ENCODE peak calls at places on chromosomes 6 and 20, in nine cellular contexts. One of them, this sample, is unnamed.

GRCh38 chr6:617485-618100 is 39.3 kb downstream of the HUS1B start:
- DNase-seq in GM12892: no peak
- DNase-seq in stomach: no peak
- DNase-seq in HepG2: no peak
- DNase-seq in spleen: no peak
- DNase-seq in GM23338: peak; percentile 75
- DNase-seq in GM12878: no peak
- DNase-seq in K562: no peak
- DNase-seq in HCT116: no peak
- DNase-seq in this sample: no peak

GRCh38 chr6:158270389-158271127 is 41.7 kb upstream of the TULP4 start:
- DNase-seq in GM23338: no peak
- DNase-seq in GM12878: no peak
- DNase-seq in HepG2: no peak
- DNase-seq in K562: no peak
- DNase-seq in HCT116: no peak
- DNase-seq in spleen: no peak
- DNase-seq in stomach: no peak
- DNase-seq in GM12892: no peak
- DNase-seq in this sample: no peak

GRCh38 chr6:133892444-133893323 is 3.8 kb downstream of the TCF21 start:
- DNase-seq in spleen: no peak
- DNase-seq in GM23338: peak; percentile 59
- DNase-seq in stomach: no peak
- DNase-seq in K562: no peak
- DNase-seq in GM12878: no peak
- DNase-seq in HepG2: no peak
- DNase-seq in HCT116: no peak
- DNase-seq in GM12892: no peak
- DNase-seq in this sample: no peak

GRCh38 chr20:57251344-57251743 is 15.1 kb downstream of the BMP7 start:
- DNase-seq in spleen: no peak
- DNase-seq in K562: peak; percentile 57
- DNase-seq in HCT116: no peak
- DNase-seq in GM12878: no peak
- DNase-seq in HepG2: no peak
- DNase-seq in stomach: no peak
- DNase-seq in GM12892: no peak
- DNase-seq in GM23338: peak; percentile 32
- DNase-seq in this sample: no peak

GRCh38 chr20:24132246-24132645 is 143.7 kb upstream of the GGTLC1 start:
- DNase-seq in GM23338: no peak
- DNase-seq in HepG2: no peak
- DNase-seq in K562: no peak
- DNase-seq in HCT116: no peak
- DNase-seq in GM12892: no peak
- DNase-seq in spleen: no peak
- DNase-seq in stomach: no peak
- DNase-seq in GM12878: no peak
- DNase-seq in this sample: no peak

GRCh38 chr6:112289039-112289566 is 34.7 kb upstream of the LAMA4 start:
- DNase-seq in GM12892: no peak
- DNase-seq in HCT116: no peak
- DNase-seq in stomach: no peak
- DNase-seq in GM12878: no peak
- DNase-seq in K562: no peak
- DNase-seq in GM23338: peak; percentile 35
- DNase-seq in spleen: no peak
- DNase-seq in HepG2: no peak
- DNase-seq in this sample: peak; percentile 25

GRCh38 chr20:17806739-17807441 is 107.1 kb downstream of the BANF2 start:
- DNase-seq in GM12878: no peak
- DNase-seq in spleen: no peak
- DNase-seq in HCT116: no peak
- DNase-seq in GM12892: no peak
- DNase-seq in HepG2: no peak
- DNase-seq in stomach: peak; percentile 49
- DNase-seq in K562: peak; percentile 21
- DNase-seq in GM23338: peak; percentile 71
- DNase-seq in this sample: peak; percentile 44

GRCh38 chr6:15501806-15502450 is 160.9 kb downstream of the DTNBP1 start:
- DNase-seq in K562: no peak
- DNase-seq in spleen: no peak
- DNase-seq in HCT116: no peak
- DNase-seq in GM12892: no peak
- DNase-seq in HepG2: no peak
- DNase-seq in GM23338: no peak
- DNase-seq in GM12878: no peak
- DNase-seq in stomach: no peak
- DNase-seq in this sample: peak; percentile 18

DNA sequence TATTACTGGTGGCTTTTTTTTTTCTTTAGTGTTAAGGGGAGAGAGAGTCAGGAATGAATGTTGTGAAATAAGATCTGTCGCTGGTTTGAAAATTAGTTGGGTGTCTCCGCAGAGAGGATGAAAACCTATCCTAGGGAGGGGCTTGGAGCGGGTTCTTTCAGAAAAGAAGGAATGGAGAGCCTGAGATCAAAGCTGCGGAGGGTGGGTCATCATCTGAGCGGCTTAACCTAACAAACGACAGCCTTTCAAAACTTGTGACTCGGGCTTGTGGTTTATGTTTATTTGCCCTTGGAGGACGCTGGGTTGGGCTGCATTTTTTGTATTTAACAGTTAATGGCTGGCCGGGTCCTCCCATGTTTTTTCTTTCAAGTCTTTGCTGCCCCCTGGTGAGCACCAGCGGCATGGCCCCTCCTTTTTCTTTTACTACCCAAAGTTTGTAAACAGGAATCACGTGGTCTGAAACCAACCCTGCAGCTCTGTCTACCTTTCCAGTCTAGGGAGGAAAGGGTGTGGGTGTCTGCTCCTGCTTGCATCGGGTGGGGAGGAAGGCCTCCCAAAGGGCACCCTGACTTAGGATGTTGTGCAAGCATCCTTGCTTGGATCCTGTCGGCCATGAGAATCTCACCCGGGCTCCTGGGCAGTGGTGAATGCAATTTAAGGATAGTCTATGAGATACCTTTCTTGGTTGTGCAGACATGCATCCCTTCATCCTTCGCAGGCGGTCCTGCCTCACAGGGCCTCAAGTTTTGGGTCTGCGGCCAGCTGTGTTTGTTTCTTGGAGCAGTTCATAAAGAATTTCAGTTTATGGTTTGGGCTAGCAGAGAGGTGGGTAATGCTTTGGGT is 2.2 kb downstream of the PIM1 start:
- DNase-seq in HepG2: peak; percentile 100
- DNase-seq in spleen: peak; percentile 92
- DNase-seq in stomach: peak; percentile 94
- DNase-seq in GM12892: peak; percentile 57
- DNase-seq in K562: peak; percentile 80
- DNase-seq in HCT116: peak; percentile 86
- DNase-seq in GM23338: peak; percentile 97
- DNase-seq in GM12878: peak; percentile 60
- DNase-seq in this sample: peak; percentile 94
- TF ChIP-seq POLR2AphosphoS5 in HepG2: no peak
- TF ChIP-seq POLR2AphosphoS5 in spleen: no peak
- TF ChIP-seq POLR2AphosphoS5 in stomach: peak; percentile 76
- TF ChIP-seq POLR2AphosphoS5 in GM12892: no peak
- TF ChIP-seq POLR2AphosphoS5 in K562: peak; percentile 76
- TF ChIP-seq POLR2AphosphoS5 in HCT116: peak; percentile 43
- TF ChIP-seq POLR2AphosphoS5 in GM23338: no peak
- TF ChIP-seq POLR2AphosphoS5 in GM12878: no peak
- TF ChIP-seq POLR2AphosphoS5 in this sample: peak; percentile 68

DNA sequence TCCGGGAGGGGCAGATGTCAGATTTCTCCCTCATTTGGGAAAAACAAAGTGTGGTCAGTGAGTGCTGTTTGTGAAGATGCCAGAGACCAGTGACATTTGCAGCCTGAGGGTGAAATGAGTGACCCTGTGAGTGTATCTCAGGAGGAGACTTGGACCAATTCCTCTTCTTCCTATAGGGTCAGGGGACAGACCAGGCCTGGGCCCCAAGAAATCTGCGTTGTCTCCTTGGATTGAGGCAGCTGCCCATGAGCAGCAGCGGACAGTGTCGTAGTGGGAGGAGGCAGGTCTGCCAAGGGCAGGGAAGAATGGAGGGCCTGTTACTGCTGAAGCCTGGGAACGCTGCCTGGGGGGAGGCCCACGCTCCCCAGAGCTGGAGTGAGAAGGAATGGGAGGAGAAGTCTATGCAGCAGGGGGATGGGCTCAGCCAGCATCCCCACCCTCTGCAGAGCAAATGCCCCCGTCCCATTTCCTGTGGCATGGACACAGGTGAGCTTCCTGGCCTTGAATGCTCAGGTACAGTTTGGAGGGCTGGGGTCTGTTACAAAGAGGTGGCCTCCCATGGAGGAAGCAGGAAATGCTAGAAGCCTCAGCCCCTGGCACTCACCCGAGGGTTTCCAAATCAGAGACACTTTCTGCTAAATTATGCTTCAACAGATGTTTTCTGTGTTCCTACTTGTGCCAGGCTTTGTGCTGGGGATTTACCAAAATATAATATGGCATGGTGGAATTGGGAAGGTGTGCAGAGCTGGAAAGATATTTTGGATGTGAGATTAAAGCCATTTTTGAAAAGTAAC is 29.8 kb downstream of the DAAM2 start:
- DNase-seq in GM23338: peak; percentile 17
- DNase-seq in spleen: no peak
- DNase-seq in GM12878: no peak
- DNase-seq in HepG2: no peak
- DNase-seq in HCT116: no peak
- DNase-seq in stomach: no peak
- DNase-seq in K562: no peak
- DNase-seq in GM12892: no peak
- DNase-seq in this sample: no peak
- TF ChIP-seq POLR2AphosphoS5 in GM23338: no peak
- TF ChIP-seq POLR2AphosphoS5 in spleen: peak; percentile 61
- TF ChIP-seq POLR2AphosphoS5 in GM12878: no peak
- TF ChIP-seq POLR2AphosphoS5 in HepG2: no peak
- TF ChIP-seq POLR2AphosphoS5 in HCT116: no peak
- TF ChIP-seq POLR2AphosphoS5 in stomach: no peak
- TF ChIP-seq POLR2AphosphoS5 in K562: no peak
- TF ChIP-seq POLR2AphosphoS5 in GM12892: no peak
- TF ChIP-seq POLR2AphosphoS5 in this sample: no peak

GRCh38 chr20:31715766-31716165 is 6.9 kb downstream of the BCL2L1 start:
- DNase-seq in GM23338: no peak
- DNase-seq in GM12878: no peak
- DNase-seq in GM12892: no peak
- DNase-seq in HepG2: no peak
- DNase-seq in spleen: no peak
- DNase-seq in stomach: no peak
- DNase-seq in K562: no peak
- DNase-seq in HCT116: no peak
- DNase-seq in this sample: no peak

GRCh38 chr20:31711416-31712111 is 11.1 kb downstream of the BCL2L1 start:
- DNase-seq in GM23338: no peak
- DNase-seq in spleen: no peak
- DNase-seq in HepG2: peak; percentile 80
- DNase-seq in GM12892: no peak
- DNase-seq in stomach: no peak
- DNase-seq in GM12878: no peak
- DNase-seq in K562: no peak
- DNase-seq in HCT116: no peak
- DNase-seq in this sample: no peak

GRCh38 chr20:31712112-31712553 is 10.5 kb downstream of the BCL2L1 start:
- DNase-seq in GM23338: peak; percentile 26
- DNase-seq in spleen: peak; percentile 16
- DNase-seq in K562: peak; percentile 38
- DNase-seq in HCT116: no peak
- DNase-seq in stomach: peak; percentile 69
- DNase-seq in GM12878: no peak
- DNase-seq in HepG2: peak; percentile 62
- DNase-seq in GM12892: no peak
- DNase-seq in this sample: no peak

GRCh38 chr20:31712564-31713311 is 9.9 kb downstream of the BCL2L1 start:
- DNase-seq in spleen: peak; percentile 6
- DNase-seq in HepG2: peak; percentile 95
- DNase-seq in GM23338: peak; percentile 97
- DNase-seq in GM12892: no peak
- DNase-seq in stomach: peak; percentile 92
- DNase-seq in HCT116: peak; percentile 92
- DNase-seq in GM12878: no peak
- DNase-seq in K562: no peak
- DNase-seq in this sample: peak; percentile 82

DNA sequence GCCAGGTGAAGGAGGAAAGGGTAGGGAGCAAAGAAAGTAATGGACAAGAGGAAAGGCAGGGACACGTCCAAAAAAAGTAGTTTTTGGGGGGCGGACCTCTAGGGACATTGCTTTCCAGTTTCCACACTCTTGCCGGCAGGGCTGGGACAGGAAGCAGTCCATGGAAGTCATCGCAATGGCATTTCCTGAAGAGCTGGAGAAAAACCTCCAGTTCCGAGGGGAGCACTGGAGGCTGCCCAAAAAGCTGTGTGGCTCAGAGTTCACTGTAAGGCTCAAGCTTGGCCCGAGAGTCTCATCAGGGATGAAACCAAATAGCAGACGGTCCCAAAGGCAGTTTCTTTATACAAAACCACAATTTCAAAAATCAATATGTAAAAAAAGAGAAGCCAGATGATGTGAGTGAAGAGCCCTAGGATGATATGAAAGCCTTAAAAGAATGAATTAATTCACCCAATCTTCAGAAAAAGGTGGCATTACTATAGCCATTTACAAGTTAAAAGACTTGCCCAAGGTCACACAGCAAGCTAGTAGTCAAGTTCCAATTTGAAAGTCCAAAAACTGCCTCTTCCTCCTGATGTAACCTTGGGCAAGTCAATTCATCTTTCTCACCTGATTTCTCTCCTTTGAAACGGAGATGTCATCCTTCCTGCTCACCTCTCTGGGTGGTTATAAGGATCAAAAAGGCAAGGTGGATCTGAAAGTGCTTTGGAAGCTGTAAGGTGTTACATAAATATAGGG is 9.2 kb downstream of the BCL2L1 start:
- DNase-seq in GM12892: no peak
- DNase-seq in spleen: peak; percentile 29
- DNase-seq in GM12878: no peak
- DNase-seq in HepG2: peak; percentile 81
- DNase-seq in K562: no peak
- DNase-seq in GM23338: peak; percentile 71
- DNase-seq in stomach: peak; percentile 56
- DNase-seq in HCT116: peak; percentile 69
- DNase-seq in this sample: peak; percentile 55
- TF ChIP-seq POLR2AphosphoS5 in GM12892: no peak
- TF ChIP-seq POLR2AphosphoS5 in spleen: no peak
- TF ChIP-seq POLR2AphosphoS5 in GM12878: no peak
- TF ChIP-seq POLR2AphosphoS5 in HepG2: no peak
- TF ChIP-seq POLR2AphosphoS5 in K562: no peak
- TF ChIP-seq POLR2AphosphoS5 in GM23338: no peak
- TF ChIP-seq POLR2AphosphoS5 in stomach: peak; percentile 50
- TF ChIP-seq POLR2AphosphoS5 in HCT116: peak; percentile 47
- TF ChIP-seq POLR2AphosphoS5 in this sample: peak; percentile 41

DNA sequence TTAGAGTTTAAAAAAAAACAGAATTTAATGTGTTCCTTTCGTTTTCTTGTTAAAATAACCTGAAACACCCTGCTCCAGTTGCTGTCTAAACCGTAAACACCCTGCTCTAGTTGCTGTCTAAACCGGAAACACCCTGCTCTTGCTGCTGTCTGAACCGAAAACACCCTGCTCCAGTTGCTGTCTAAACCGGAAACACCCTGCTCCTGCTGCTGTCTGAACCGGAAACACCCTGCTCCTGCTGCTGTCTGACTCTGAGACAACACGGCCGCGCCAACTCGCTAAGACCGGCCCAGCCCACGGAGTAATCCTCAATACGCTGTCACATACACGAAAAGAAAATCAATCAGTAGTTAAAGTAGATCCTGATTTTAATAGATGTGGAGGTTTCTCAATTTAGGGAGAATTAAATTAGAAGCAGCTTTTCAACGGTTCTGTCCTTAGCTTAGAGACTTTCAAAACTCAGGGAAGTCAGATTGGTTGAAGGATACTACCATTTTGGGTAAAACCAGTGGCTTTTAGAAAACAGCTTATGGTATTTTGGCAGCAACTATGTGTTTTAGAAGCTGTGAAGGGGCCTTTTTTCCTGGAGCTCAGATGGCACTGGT is 98.3 kb downstream of the RAMACL start:
- DNase-seq in K562: peak; percentile 25
- DNase-seq in stomach: peak; percentile 46
- DNase-seq in HepG2: no peak
- DNase-seq in GM23338: no peak
- DNase-seq in HCT116: no peak
- DNase-seq in GM12892: peak; percentile 55
- DNase-seq in GM12878: peak; percentile 80
- DNase-seq in spleen: peak; percentile 93
- DNase-seq in this sample: peak; percentile 57
- TF ChIP-seq POLR2AphosphoS5 in K562: no peak
- TF ChIP-seq POLR2AphosphoS5 in stomach: no peak
- TF ChIP-seq POLR2AphosphoS5 in HepG2: no peak
- TF ChIP-seq POLR2AphosphoS5 in GM23338: no peak
- TF ChIP-seq POLR2AphosphoS5 in HCT116: no peak
- TF ChIP-seq POLR2AphosphoS5 in GM12892: no peak
- TF ChIP-seq POLR2AphosphoS5 in GM12878: no peak
- TF ChIP-seq POLR2AphosphoS5 in spleen: peak; percentile 67
- TF ChIP-seq POLR2AphosphoS5 in this sample: no peak

This sample was measured in transverse colon.